ENCODE peak calls at places on chromosomes 7 and 10, in five cellular contexts. L, H, N, U and Z are unnamed samples.

GRCh38 chr7:156722427-156722826 is 81.9 kb downstream of the RNF32 start:
- DNase-seq in U (peak), N (peak), H (no peak), L (no peak), Z (no peak)

GRCh38 chr7:6375346-6376101 is 72.2 kb downstream of the DAGLB start:
- DNase-seq in U (no peak), H (peak), L (peak), N (no peak), Z (no peak)

GRCh38 chr10:11016959-11017574 is 605 bp upstream of the CELF2 start:
- DNase-seq in N (no peak), U (no peak), H (no peak), L (peak), Z (no peak)

GRCh38 chr10:69730251-69731156 is 71.2 kb upstream of the COL13A1 start:
- DNase-seq in L (no peak), N (no peak), H (no peak), U (peak), Z (no peak)

GRCh38 chr7:134710854-134711624 is 64.4 kb downstream of the BPGM start:
- DNase-seq in U (no peak), H (no peak), N (no peak), L (peak), Z (no peak)

GRCh38 chr7:36278767-36279171 is 110.9 kb upstream of the ANLN start:
- DNase-seq in L (peak), N (no peak), U (peak), H (no peak), Z (no peak)

GRCh38 chr7:120089968-120090367 is 183.0 kb upstream of the KCND2 start:
- DNase-seq in L (peak), U (peak), H (peak), N (no peak), Z (no peak)

GRCh38 chr10:92031580-92031979 is 108.0 kb downstream of the BTAF1 start:
- DNase-seq in U (no peak), H (no peak), N (no peak), L (no peak), Z (no peak)

GRCh38 chr10:59708816-59709471 is 706 bp downstream of the SLC16A9 start:
- DNase-seq in U (peak), H (no peak), L (peak), N (peak), Z (peak)

GRCh38 chr10:85124592-85124991 is 796.2 kb downstream of the CCSER2 start:
- DNase-seq in U (no peak), H (no peak), L (no peak), N (no peak), Z (no peak)

GRCh38 chr10:8539056-8539455 is 484.6 kb downstream of the GATA3 start:
- DNase-seq in N (no peak), U (no peak), L (no peak), H (no peak), Z (no peak)

GRCh38 chr7:88256906-88257305 is 37.1 kb upstream of the SRI start:
- DNase-seq in U (no peak), L (no peak), H (no peak), N (no peak), Z (no peak)

GRCh38 chr7:139918488-139918887 is 89.4 kb downstream of the TBXAS1 start:
- DNase-seq in N (no peak), U (no peak), H (peak), L (no peak), Z (no peak)

GRCh38 chr10:30784521-30784895 is 155.0 kb upstream of the LYZL2 start:
- DNase-seq in L (no peak), H (no peak), U (no peak), N (no peak), Z (no peak)

GRCh38 chr7:836429-836828 is 4.2 kb downstream of the SUN1 start:
- DNase-seq in N (no peak), U (peak), H (peak), L (peak), Z (no peak)